ENCODE peak calls at places on chromosome 4, in ten cellular contexts. K, C, W, I, U, Q, P, M, T and L are unnamed samples.
A peak's percentile ranks its signal among the peaks of the same experiment; 100 is the strongest.

GRCh38 chr4:112266823-112267222 is 18.9 kb downstream of the TIFA start:
- DNase-seq in K (no peak), C (no peak), W (no peak), I (no peak), U (no peak), Q (no peak), P (no peak), M (no peak), T (peak; percentile 18), L (no peak)

GRCh38 chr4:76504613-76505465 is 69.8 kb downstream of the SHROOM3 start:
- DNase-seq in K (no peak), C (no peak), W (no peak), I (no peak), U (no peak), Q (no peak), P (peak; percentile 28), M (no peak), T (peak; percentile 53), L (no peak)

GRCh38 chr4:98663226-98664006 is 5.0 kb upstream of the TSPAN5 start:
- DNase-seq in K (no peak), C (no peak), W (no peak), I (peak; percentile 13), U (no peak), Q (peak; percentile 40), P (no peak), M (no peak), T (no peak), L (peak; percentile 15)

GRCh38 chr4:5772528-5773270 is 61.7 kb downstream of the EVC start:
- DNase-seq in K (no peak), C (peak; percentile 14), W (no peak), I (no peak), U (no peak), Q (no peak), P (no peak), M (no peak), T (no peak), L (no peak)

GRCh38 chr4:8746523-8747466 is 124.8 kb downstream of the HMX1 start:
- DNase-seq in K (no peak), C (peak; percentile 21), W (peak; percentile 37), I (no peak), U (peak; percentile 15), Q (no peak), P (no peak), M (peak; percentile 5), T (no peak), L (no peak)

GRCh38 chr4:159722052-159722451 is 619.2 kb downstream of the RAPGEF2 start:
- DNase-seq in K (no peak), C (no peak), W (no peak), I (no peak), U (no peak), Q (no peak), P (no peak), M (no peak), T (no peak), L (no peak)

GRCh38 chr4:61041527-61041926 is 158.6 kb upstream of the ADGRL3 start:
- DNase-seq in K (no peak), C (no peak), W (no peak), I (no peak), U (no peak), Q (no peak), P (no peak), M (no peak), T (no peak), L (no peak)

GRCh38 chr4:82499705-82500104 is 62.1 kb downstream of the TMEM150C start:
- DNase-seq in K (no peak), C (no peak), W (no peak), I (no peak), U (no peak), Q (no peak), P (no peak), M (no peak), T (no peak), L (no peak)

GRCh38 chr4:117821834-117822233 is 212.5 kb upstream of the NDST3 start:
- DNase-seq in K (no peak), C (no peak), W (no peak), I (no peak), U (no peak), Q (no peak), P (no peak), M (no peak), T (no peak), L (no peak)

GRCh38 chr4:134365852-134366251 is 164.3 kb upstream of the PABPC4L start:
- DNase-seq in K (no peak), C (no peak), W (no peak), I (no peak), U (no peak), Q (no peak), P (no peak), M (no peak), T (no peak), L (no peak)

GRCh38 chr4:23888421-23889319 is 1.2 kb downstream of the PPARGC1A start:
- DNase-seq in K (peak; percentile 30), C (no peak), W (no peak), I (no peak), U (no peak), Q (no peak), P (no peak), M (no peak), T (peak; percentile 29), L (no peak)

GRCh38 chr4:113760852-113761681 is 471 bp downstream of the CAMK2D start:
- DNase-seq in K (peak; percentile 84), C (peak; percentile 80), W (peak; percentile 92), I (peak; percentile 87), U (peak; percentile 89), Q (peak; percentile 22), P (peak; percentile 67), M (peak; percentile 78), T (peak; percentile 62), L (no peak)

GRCh38 chr4:1855334-1856070 is 454 bp downstream of the LETM1 start:
- DNase-seq in K (peak; percentile 45), C (peak; percentile 68), W (no peak), I (peak; percentile 47), U (no peak), Q (no peak), P (no peak), M (peak; percentile 34), T (peak; percentile 45), L (no peak)

GRCh38 chr4:123421227-123421941 is 24.8 kb downstream of the SPRY1 start:
- DNase-seq in K (no peak), C (no peak), W (no peak), I (no peak), U (no peak), Q (no peak), P (no peak), M (no peak), T (no peak), L (no peak)

GRCh38 chr4:951186-951585 is 18.9 kb downstream of the TMEM175 start:
- DNase-seq in K (no peak), C (no peak), W (no peak), I (no peak), U (peak; percentile 42), Q (no peak), P (no peak), M (no peak), T (peak; percentile 48), L (no peak)

GRCh38 chr4:182862921-182863320 is 54.3 kb downstream of the DCTD start:
- DNase-seq in K (peak; percentile 77), C (no peak), W (peak; percentile 12), I (no peak), U (no peak), Q (no peak), P (peak; percentile 53), M (peak; percentile 96), T (no peak), L (no peak)

GRCh38 chr4:8595237-8596087 is 2.9 kb downstream of the CPZ start:
- DNase-seq in K (no peak), C (peak; percentile 66), W (peak; percentile 44), I (no peak), U (no peak), Q (no peak), P (no peak), M (no peak), T (no peak), L (no peak)

GRCh38 chr4:1170156-1170804 is 2.1 kb downstream of the SPON2 start:
- DNase-seq in K (no peak), C (no peak), W (no peak), I (no peak), U (no peak), Q (no peak), P (no peak), M (no peak), T (no peak), L (no peak)

GRCh38 chr4:11746734-11747133 is 318.0 kb upstream of the HS3ST1 start:
- DNase-seq in K (no peak), C (no peak), W (no peak), I (no peak), U (no peak), Q (no peak), P (no peak), M (no peak), T (no peak), L (no peak)

GRCh38 chr4:102734591-102735385 is 26.0 kb downstream of the MANBA start:
- DNase-seq in K (no peak), C (no peak), W (no peak), I (no peak), U (no peak), Q (no peak), P (no peak), M (no peak), T (no peak), L (no peak)
- H3K27ac ChIP-seq in K (no peak overlapping the region), C (no peak overlapping the region), W (no peak overlapping the region), I (peak overlapping the region; percentile 23), U (no peak overlapping the region), Q (no peak overlapping the region), P (no peak overlapping the region), M (no peak overlapping the region), T (no peak overlapping the region), L (no peak overlapping the region)

GRCh38 chr4:7066006-7066405 is 1.9 kb downstream of the GRPEL1 start:
- DNase-seq in K (no peak), C (no peak), W (no peak), I (no peak), U (peak; percentile 28), Q (no peak), P (no peak), M (no peak), T (no peak), L (no peak)
- H3K27ac ChIP-seq in K (no peak overlapping the region), C (no peak overlapping the region), W (no peak overlapping the region), I (no peak overlapping the region), U (no peak overlapping the region), Q (no peak overlapping the region), P (no peak overlapping the region), M (no peak overlapping the region), T (no peak overlapping the region), L (no peak overlapping the region)

DNA sequence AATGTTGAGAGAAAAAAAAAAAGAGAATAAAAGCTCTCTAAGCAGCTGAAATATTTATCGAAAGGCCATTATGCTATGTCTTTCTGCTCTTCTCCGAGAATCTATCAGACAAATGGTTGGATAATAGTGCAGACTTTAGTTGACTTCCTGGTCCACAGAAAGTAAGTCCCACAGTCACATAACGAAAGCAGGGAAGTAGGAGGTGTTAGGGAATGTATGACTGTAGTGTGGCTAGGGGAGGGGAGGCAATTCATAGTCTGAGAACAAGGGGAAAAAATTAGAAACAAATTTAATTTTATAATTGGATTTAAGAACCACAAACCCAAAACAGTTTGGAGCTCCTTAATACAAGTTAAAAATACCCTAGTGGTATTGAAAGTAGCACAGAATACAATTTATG is 79.7 kb upstream of the VEGFC start:
- DNase-seq in K (no peak), C (no peak), W (no peak), I (no peak), U (no peak), Q (no peak), P (no peak), M (no peak), T (no peak), L (no peak)
- H3K27ac ChIP-seq in K (no peak overlapping the region), C (no peak overlapping the region), W (no peak overlapping the region), I (no peak overlapping the region), U (no peak overlapping the region), Q (no peak overlapping the region), P (no peak overlapping the region), M (no peak overlapping the region), T (no peak overlapping the region), L (no peak overlapping the region)

GRCh38 chr4:38805530-38806145 is 1.0 kb upstream of the TLR1 start:
- DNase-seq in K (peak; percentile 38), C (no peak), W (no peak), I (no peak), U (no peak), Q (no peak), P (no peak), M (no peak), T (no peak), L (no peak)
- H3K27ac ChIP-seq in K (peak overlapping the region; percentile 33), C (no peak overlapping the region), W (peak overlapping the region; percentile 74), I (no peak overlapping the region), U (peak overlapping the region; percentile 59), Q (peak overlapping the region; percentile 28), P (no peak overlapping the region), M (no peak overlapping the region), T (no peak overlapping the region), L (no peak overlapping the region)